ENCODE peak calls at places on chromosomes 13 and 19, in six cellular contexts. T is colonic mucosa; K is activated CD4-positive, alpha-beta T cell treated with anti-CD3 and anti-CD28 coated beads, Interleukin-2, amount 50 U/mL, for 24 hours; E is progenitor cell of endocrine pancreas; L is non-pigmented ciliary epithelial cell; R is body of pancreas. W is an unnamed sample.

GRCh38 chr19:3366761-3367571 is 583 bp downstream of the NFIC start:
- DNase-seq in R (peak), L (no peak), E (no peak), K (no peak), T (peak), W (peak)

GRCh38 chr19:35661995-35662340 is 4.3 kb upstream of the UPK1A start:
- DNase-seq in T (no peak), K (no peak), R (no peak), L (no peak), E (no peak), W (no peak)

GRCh38 chr13:28322256-28322895 is 172.6 kb downstream of the FLT1 start:
- DNase-seq in K (no peak), T (no peak), R (no peak), L (no peak), E (no peak), W (no peak)

GRCh38 chr13:27194895-27195764 is 23.5 kb upstream of the USP12 start:
- DNase-seq in T (no peak), R (no peak), L (peak), K (no peak), E (no peak), W (peak)

GRCh38 chr13:114130708-114131580 is 1.5 kb downstream of the RASA3 start:
- DNase-seq in E (no peak), T (peak), R (peak), K (no peak), L (no peak), W (peak)

GRCh38 chr13:45143346-45143751 is 23.0 kb downstream of the GTF2F2 start:
- DNase-seq in R (no peak), K (no peak), E (no peak), L (no peak), T (no peak), W (no peak)

GRCh38 chr19:13861714-13862531 is 15.0 kb upstream of the NANOS3 start:
- DNase-seq in E (peak), K (peak), L (no peak), T (peak), R (peak), W (peak)

GRCh38 chr19:13920940-13921744 is 15.1 kb downstream of the CC2D1A start:
- DNase-seq in E (no peak), L (no peak), K (no peak), R (peak), T (no peak), W (no peak)

GRCh38 chr13:75661443-75661842 is 25.3 kb downstream of the LMO7 start:
- DNase-seq in R (peak), L (no peak), T (no peak), K (no peak), E (no peak), W (peak)

W was measured in myocyte.